ENCODE peak calls at places on chromosomes 3 and 15, in five cellular contexts. One of them, this sample, is unnamed.

GRCh38 chr15:86076468-86076867 is 3.2 kb upstream of the AGBL1 start:
- DNase-seq in GM12891: no peak
- DNase-seq in GM19239: no peak
- DNase-seq in HS-5: no peak
- DNase-seq in kidney tubule cell: no peak
- DNase-seq in this sample: no peak

GRCh38 chr3:168157301-168157700 is 61.6 kb upstream of the GOLIM4 start:
- DNase-seq in GM12891: no peak
- DNase-seq in GM19239: no peak
- DNase-seq in HS-5: no peak
- DNase-seq in kidney tubule cell: no peak
- DNase-seq in this sample: no peak

GRCh38 chr15:69457304-69458280 is 5.0 kb downstream of the RPLP1 start:
- DNase-seq in GM12891: no peak
- DNase-seq in GM19239: no peak
- DNase-seq in HS-5: no peak
- DNase-seq in kidney tubule cell: peak; percentile 53
- DNase-seq in this sample: no peak

GRCh38 chr3:81823882-81824395 is 62.5 kb upstream of the GBE1 start:
- DNase-seq in GM12891: no peak
- DNase-seq in GM19239: no peak
- DNase-seq in HS-5: peak; percentile 6
- DNase-seq in kidney tubule cell: peak; percentile 72
- DNase-seq in this sample: no peak

GRCh38 chr3:162328649-162329048 is 832.0 kb downstream of the OTOL1 start:
- DNase-seq in GM12891: no peak
- DNase-seq in GM19239: no peak
- DNase-seq in HS-5: no peak
- DNase-seq in kidney tubule cell: no peak
- DNase-seq in this sample: no peak

GRCh38 chr3:44903751-44904150 is 29.3 kb downstream of the TGM4 start:
- DNase-seq in GM12891: no peak
- DNase-seq in GM19239: no peak
- DNase-seq in HS-5: no peak
- DNase-seq in kidney tubule cell: no peak
- DNase-seq in this sample: no peak

GRCh38 chr3:125322166-125322565 is 53.0 kb downstream of the ZNF148 start:
- DNase-seq in GM12891: no peak
- DNase-seq in GM19239: no peak
- DNase-seq in HS-5: no peak
- DNase-seq in kidney tubule cell: no peak
- DNase-seq in this sample: no peak

GRCh38 chr3:30685267-30685667 is 78.9 kb downstream of the TGFBR2 start:
- DNase-seq in GM12891: no peak
- DNase-seq in GM19239: no peak
- DNase-seq in HS-5: no peak
- DNase-seq in kidney tubule cell: peak; percentile 3
- DNase-seq in this sample: no peak

GRCh38 chr3:54891540-54891897 is 36.3 kb downstream of the LRTM1 start:
- DNase-seq in GM12891: no peak
- DNase-seq in GM19239: no peak
- DNase-seq in HS-5: peak; percentile 76
- DNase-seq in kidney tubule cell: peak; percentile 97
- DNase-seq in this sample: no peak

GRCh38 chr3:197167546-197167945 is 130.9 kb downstream of the DLG1 start:
- DNase-seq in GM12891: no peak
- DNase-seq in GM19239: no peak
- DNase-seq in HS-5: no peak
- DNase-seq in kidney tubule cell: no peak
- DNase-seq in this sample: no peak

GRCh38 chr3:33636125-33636855 is 81.8 kb downstream of the CLASP2 start:
- DNase-seq in GM12891: no peak
- DNase-seq in GM19239: no peak
- DNase-seq in HS-5: peak; percentile 6
- DNase-seq in kidney tubule cell: peak; percentile 55
- DNase-seq in this sample: no peak

GRCh38 chr15:78715930-78716329 is 74.9 kb upstream of the CHRNB4 start:
- DNase-seq in GM12891: no peak
- DNase-seq in GM19239: no peak
- DNase-seq in HS-5: peak; percentile 77
- DNase-seq in kidney tubule cell: peak; percentile 96
- DNase-seq in this sample: no peak

GRCh38 chr3:170055209-170055608 is 17.4 kb downstream of the GPR160 start:
- DNase-seq in GM12891: no peak
- DNase-seq in GM19239: peak; percentile 19
- DNase-seq in HS-5: peak; percentile 20
- DNase-seq in kidney tubule cell: peak; percentile 93
- DNase-seq in this sample: no peak

GRCh38 chr3:30527720-30528119 is 78.7 kb upstream of the TGFBR2 start:
- DNase-seq in GM12891: no peak
- DNase-seq in GM19239: no peak
- DNase-seq in HS-5: no peak
- DNase-seq in kidney tubule cell: no peak
- DNase-seq in this sample: no peak

GRCh38 chr3:108818404-108818803 is 4.2 kb upstream of the TRAT1 start:
- DNase-seq in GM12891: no peak
- DNase-seq in GM19239: no peak
- DNase-seq in HS-5: no peak
- DNase-seq in kidney tubule cell: peak; percentile 62
- DNase-seq in this sample: peak; percentile 62

GRCh38 chr3:178750639-178751038 is 214.4 kb downstream of the KCNMB2 start:
- DNase-seq in GM12891: no peak
- DNase-seq in GM19239: no peak
- DNase-seq in HS-5: no peak
- DNase-seq in kidney tubule cell: peak; percentile 30
- DNase-seq in this sample: no peak

GRCh38 chr15:64070965-64071851 is 22.4 kb downstream of the CIAO2A start:
- DNase-seq in GM12891: no peak
- DNase-seq in GM19239: no peak
- DNase-seq in HS-5: peak; percentile 51
- DNase-seq in kidney tubule cell: peak; percentile 88
- DNase-seq in this sample: no peak

GRCh38 chr3:144114767-144115166 is 143.1 kb downstream of the DIPK2A start:
- DNase-seq in GM12891: no peak
- DNase-seq in GM19239: no peak
- DNase-seq in HS-5: no peak
- DNase-seq in kidney tubule cell: no peak
- DNase-seq in this sample: no peak

GRCh38 chr3:43423142-43423541 is 136.8 kb downstream of the SNRK start:
- DNase-seq in GM12891: no peak
- DNase-seq in GM19239: no peak
- DNase-seq in HS-5: no peak
- DNase-seq in kidney tubule cell: no peak
- DNase-seq in this sample: no peak

GRCh38 chr3:119069725-119070124 is 35.1 kb upstream of the IGSF11 start:
- DNase-seq in GM12891: no peak
- DNase-seq in GM19239: no peak
- DNase-seq in HS-5: no peak
- DNase-seq in kidney tubule cell: no peak
- DNase-seq in this sample: no peak

GRCh38 chr15:50145451-50145872 is 26.4 kb upstream of the ATP8B4 start:
- DNase-seq in GM12891: no peak
- DNase-seq in GM19239: peak; percentile 7
- DNase-seq in HS-5: peak; percentile 81
- DNase-seq in kidney tubule cell: peak; percentile 81
- DNase-seq in this sample: no peak

GRCh38 chr3:12070098-12070497 is 65.9 kb downstream of the SYN2 start:
- DNase-seq in GM12891: no peak
- DNase-seq in GM19239: no peak
- DNase-seq in HS-5: no peak
- DNase-seq in kidney tubule cell: no peak
- DNase-seq in this sample: no peak

GRCh38 chr3:182172534-182172933 is 460.8 kb downstream of the SOX2 start:
- DNase-seq in GM12891: no peak
- DNase-seq in GM19239: no peak
- DNase-seq in HS-5: no peak
- DNase-seq in kidney tubule cell: no peak
- DNase-seq in this sample: no peak

GRCh38 chr3:76436895-76437294 is 603.0 kb upstream of the ROBO2 start:
- DNase-seq in GM12891: no peak
- DNase-seq in GM19239: no peak
- DNase-seq in HS-5: peak; percentile 49
- DNase-seq in kidney tubule cell: no peak
- DNase-seq in this sample: no peak

GRCh38 chr3:42179110-42179725 is 86.8 kb downstream of the CCK start:
- DNase-seq in GM12891: no peak
- DNase-seq in GM19239: no peak
- DNase-seq in HS-5: peak; percentile 76
- DNase-seq in kidney tubule cell: peak; percentile 96
- DNase-seq in this sample: peak; percentile 29

GRCh38 chr15:96521386-96521785 is 190.9 kb downstream of the NR2F2 start:
- DNase-seq in GM12891: no peak
- DNase-seq in GM19239: no peak
- DNase-seq in HS-5: no peak
- DNase-seq in kidney tubule cell: no peak
- DNase-seq in this sample: no peak

GRCh38 chr15:66953523-66954229 is 111.7 kb upstream of the SMAD3 start:
- DNase-seq in GM12891: no peak
- DNase-seq in GM19239: no peak
- DNase-seq in HS-5: no peak
- DNase-seq in kidney tubule cell: peak; percentile 62
- DNase-seq in this sample: no peak

GRCh38 chr3:119978554-119979208 is 115.6 kb downstream of the GSK3B start:
- DNase-seq in GM12891: no peak
- DNase-seq in GM19239: no peak
- DNase-seq in HS-5: no peak
- DNase-seq in kidney tubule cell: no peak
- DNase-seq in this sample: no peak

GRCh38 chr3:127630811-127631714 is 2.1 kb downstream of the PODXL2 start:
- DNase-seq in GM12891: no peak
- DNase-seq in GM19239: no peak
- DNase-seq in HS-5: no peak
- DNase-seq in kidney tubule cell: no peak
- DNase-seq in this sample: no peak

GRCh38 chr3:183943739-183944138 is 59.1 kb upstream of the PARL start:
- DNase-seq in GM12891: no peak
- DNase-seq in GM19239: no peak
- DNase-seq in HS-5: no peak
- DNase-seq in kidney tubule cell: no peak
- DNase-seq in this sample: no peak

GRCh38 chr15:75817151-75817935 is 25.9 kb upstream of the UBE2Q2 start:
- DNase-seq in GM12891: no peak
- DNase-seq in GM19239: no peak
- DNase-seq in HS-5: no peak
- DNase-seq in kidney tubule cell: no peak
- DNase-seq in this sample: no peak

This sample was measured in WTC11.